ENCODE peak calls at places on chromosomes 6 and 20, in six cellular contexts. X is SK-N-SH, F is K562, Z is HepG2, Q is H1, V is GM12878. T is an unnamed sample.
A peak's percentile ranks its signal among the peaks of the same experiment; 100 is the strongest.

GRCh38 chr6:146950351-146950835 is 253.8 kb upstream of the STXBP5 start:
- DNase-seq in Q (no peak), X (no peak), F (no peak), V (no peak), Z (peak; percentile 69), T (no peak)

GRCh38 chr6:167401525-167402194 is 76.8 kb downstream of the TTLL2 start:
- DNase-seq in X (no peak), Q (peak; percentile 52), F (no peak), V (no peak), Z (no peak), T (no peak)

GRCh38 chr6:151285121-151285520 is 45.4 kb downstream of the AKAP12 start:
- DNase-seq in X (no peak), Z (no peak), F (no peak), V (no peak), Q (no peak), T (no peak)

GRCh38 chr6:11618533-11618932 is 81.0 kb downstream of the TMEM170B start:
- DNase-seq in V (peak; percentile 13), Z (no peak), Q (no peak), F (no peak), X (no peak), T (peak; percentile 22)

GRCh38 chr20:34473262-34473883 is 42.8 kb upstream of the DYNLRB1 start:
- DNase-seq in F (peak; percentile 32), Q (peak; percentile 67), V (no peak), X (peak; percentile 73), Z (peak; percentile 72), T (peak; percentile 48)

GRCh38 chr6:121885399-121886152 is 450.1 kb downstream of the GJA1 start:
- DNase-seq in Q (no peak), V (no peak), F (no peak), Z (peak; percentile 74), X (no peak), T (no peak)

GRCh38 chr20:17608701-17609497 is 39.0 kb downstream of the DSTN start:
- DNase-seq in Z (no peak), V (no peak), F (no peak), Q (no peak), X (no peak), T (no peak)

GRCh38 chr20:35561268-35561667 is 19.4 kb downstream of the ERGIC3 start:
- DNase-seq in V (no peak), X (peak; percentile 71), Q (peak; percentile 66), F (no peak), Z (peak; percentile 50), T (no peak)

GRCh38 chr6:155377061-155377460 is 62.8 kb upstream of the TFB1M start:
- DNase-seq in Q (no peak), V (no peak), Z (no peak), X (no peak), F (no peak), T (no peak)

GRCh38 chr6:28638915-28639314 is 113.2 kb downstream of the GPX5 start:
- DNase-seq in V (no peak), F (no peak), X (no peak), Q (no peak), Z (no peak), T (no peak)

GRCh38 chr20:33566781-33567603 is 77.1 kb downstream of the CBFA2T2 start:
- DNase-seq in Z (no peak), F (no peak), X (no peak), Q (no peak), V (no peak), T (no peak)

GRCh38 chr6:3247255-3248146 is 11.2 kb upstream of the PSMG4 start:
- DNase-seq in F (peak; percentile 78), Z (peak; percentile 87), X (peak; percentile 81), Q (peak; percentile 67), V (no peak), T (no peak)

GRCh38 chr20:38447931-38448675 is 13.0 kb upstream of the SNHG17 start:
- DNase-seq in V (no peak), Q (no peak), F (no peak), Z (peak; percentile 79), X (no peak), T (no peak)

GRCh38 chr6:36954262-36954931 is at the start of gene PI16:
- DNase-seq in F (peak; percentile 76), X (no peak), Q (no peak), Z (no peak), V (no peak), T (no peak)

GRCh38 chr20:49969234-49969633 is 13.5 kb upstream of the SNAI1 start:
- DNase-seq in X (no peak), Q (no peak), Z (no peak), F (no peak), V (no peak), T (no peak)

GRCh38 chr20:50654899-50655298 is 36.4 kb downstream of the RIPOR3 start:
- DNase-seq in Q (no peak), V (no peak), X (no peak), F (no peak), Z (no peak), T (no peak)

GRCh38 chr20:61486198-61486597 is 234.1 kb downstream of the CDH4 start:
- DNase-seq in X (no peak), Z (no peak), Q (no peak), V (no peak), F (no peak), T (no peak)
- H3K9ac ChIP-seq in X (no peak overlapping the region), Z (no peak overlapping the region), Q (no peak overlapping the region), V (no peak overlapping the region), F (no peak overlapping the region), T (no peak overlapping the region)

GRCh38 chr20:32050851-32051556 is 1.0 kb upstream of the HCK start:
- DNase-seq in X (no peak), F (no peak), Q (peak; percentile 69), Z (no peak), V (no peak), T (no peak)
- TF ChIP-seq JUND in X (no peak), F (no peak), Q (no peak), Z (no peak), V (no peak), T (no peak)

GRCh38 chr20:62794007-62794724 is 2.1 kb upstream of the MRGBP start:
- DNase-seq in X (peak; percentile 95), F (peak; percentile 96), Q (peak; percentile 98), Z (peak; percentile 94), V (peak; percentile 79), T (peak; percentile 93)
- H3K9ac ChIP-seq in X (peak overlapping the region; percentile 63), F (peak overlapping the region; percentile 99), Q (no peak overlapping the region), Z (peak overlapping the region; percentile 84), V (peak overlapping the region; percentile 74), T (peak overlapping the region; percentile 91)

GRCh38 chr6:77535172-77535571 is 71.9 kb upstream of the HTR1B start:
- DNase-seq in X (no peak), F (no peak), Z (no peak), V (no peak), Q (no peak), T (no peak)
- TF ChIP-seq JUND in X (no peak), F (no peak), Z (no peak), V (no peak), Q (no peak), T (no peak)

DNA sequence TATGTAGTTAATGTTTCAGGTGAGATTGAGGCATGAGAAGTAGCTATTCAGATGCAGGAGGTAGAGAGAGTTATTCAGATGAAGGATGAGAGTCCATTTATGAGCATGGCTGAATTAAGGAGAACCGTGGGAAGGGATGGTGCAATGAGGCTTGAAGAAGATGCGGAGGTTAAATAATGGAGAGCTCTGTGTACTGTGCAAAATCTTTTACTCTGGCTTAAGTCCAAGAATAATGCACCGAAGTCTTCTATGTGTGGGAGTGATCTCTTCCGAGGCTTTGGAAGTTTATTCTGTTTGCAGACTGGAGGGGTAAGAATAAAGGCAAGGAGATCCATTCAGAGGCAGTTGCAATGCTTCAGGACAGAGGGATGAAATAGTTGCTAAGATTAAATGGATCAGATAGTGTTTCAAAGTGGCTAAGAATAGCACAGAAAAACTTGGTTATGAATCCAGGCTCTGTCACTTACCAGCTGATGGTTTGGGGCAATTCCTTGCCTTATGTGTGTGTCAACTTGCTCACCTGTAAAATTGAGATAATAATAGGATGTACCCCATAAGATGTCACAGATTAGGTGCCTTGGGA is 467.1 kb downstream of the HDGFL1 start:
- DNase-seq in Q (no peak), X (no peak), F (no peak), V (no peak), Z (no peak), T (no peak)
- H3K9ac ChIP-seq in Q (no peak overlapping the region), X (no peak overlapping the region), F (no peak overlapping the region), V (no peak overlapping the region), Z (no peak overlapping the region), T (no peak overlapping the region)

DNA sequence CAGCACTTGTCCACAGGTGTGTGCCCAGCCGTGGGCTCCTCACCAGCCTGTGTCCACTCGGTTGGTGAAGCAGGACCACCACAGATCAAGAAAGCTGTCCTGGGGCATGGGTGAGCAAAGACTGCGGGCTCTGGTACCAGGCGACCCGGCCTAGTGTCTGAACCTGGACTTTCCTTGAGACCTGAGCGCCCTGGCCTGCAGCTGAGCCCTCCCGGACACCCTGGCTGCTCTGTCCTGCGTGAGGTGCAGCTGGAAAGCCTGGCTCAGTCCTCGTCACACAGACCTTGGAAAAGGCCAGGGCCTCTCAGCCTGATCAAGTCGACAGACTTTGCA is 201.2 kb upstream of the THBS2 start:
- DNase-seq in Z (no peak), Q (no peak), X (no peak), F (no peak), V (no peak), T (no peak)
- TF ChIP-seq JUND in Z (no peak), Q (no peak), X (no peak), F (no peak), V (no peak), T (no peak)